ENCODE peak calls at places on chromosomes 1 and 21, in six cellular contexts. One of them, this sample, is unnamed.

GRCh38 chr21:45839274-45839673 is 142.3 kb upstream of the COL6A1 start:
- DNase-seq in AG08396: no peak
- DNase-seq in fibroblast of pulmonary artery: no peak
- DNase-seq in occipital lobe: no peak
- DNase-seq in stimulated activated CD4-positive, alpha-beta T cell treated with anti-CD3 and anti-CD28 coated beads, Interleukin-2, amount 100 ng/mL, for 48 hours: no peak
- DNase-seq in A172: peak; percentile 42
- DNase-seq in this sample: peak; percentile 40

GRCh38 chr1:225762444-225762843 is 15.2 kb upstream of the SRP9 start:
- DNase-seq in fibroblast of pulmonary artery: peak; percentile 44
- DNase-seq in AG08396: no peak
- DNase-seq in occipital lobe: no peak
- DNase-seq in A172: no peak
- DNase-seq in stimulated activated CD4-positive, alpha-beta T cell treated with anti-CD3 and anti-CD28 coated beads, Interleukin-2, amount 100 ng/mL, for 48 hours: no peak
- DNase-seq in this sample: peak; percentile 92

GRCh38 chr1:11056504-11056903 is 3.3 kb downstream of the SRM start:
- DNase-seq in fibroblast of pulmonary artery: no peak
- DNase-seq in A172: no peak
- DNase-seq in occipital lobe: no peak
- DNase-seq in AG08396: no peak
- DNase-seq in stimulated activated CD4-positive, alpha-beta T cell treated with anti-CD3 and anti-CD28 coated beads, Interleukin-2, amount 100 ng/mL, for 48 hours: no peak
- DNase-seq in this sample: no peak

GRCh38 chr1:32609180-32609579 is 41.2 kb downstream of the ZBTB8OS start:
- DNase-seq in fibroblast of pulmonary artery: no peak
- DNase-seq in occipital lobe: no peak
- DNase-seq in A172: no peak
- DNase-seq in AG08396: no peak
- DNase-seq in stimulated activated CD4-positive, alpha-beta T cell treated with anti-CD3 and anti-CD28 coated beads, Interleukin-2, amount 100 ng/mL, for 48 hours: no peak
- DNase-seq in this sample: no peak

GRCh38 chr21:45178971-45179370 is 104.6 kb downstream of the ADARB1 start:
- DNase-seq in A172: no peak
- DNase-seq in occipital lobe: no peak
- DNase-seq in fibroblast of pulmonary artery: no peak
- DNase-seq in stimulated activated CD4-positive, alpha-beta T cell treated with anti-CD3 and anti-CD28 coated beads, Interleukin-2, amount 100 ng/mL, for 48 hours: no peak
- DNase-seq in AG08396: no peak
- DNase-seq in this sample: no peak

GRCh38 chr1:73886721-73887120 is 311.3 kb downstream of the LRRIQ3 start:
- DNase-seq in AG08396: no peak
- DNase-seq in fibroblast of pulmonary artery: no peak
- DNase-seq in A172: no peak
- DNase-seq in occipital lobe: no peak
- DNase-seq in stimulated activated CD4-positive, alpha-beta T cell treated with anti-CD3 and anti-CD28 coated beads, Interleukin-2, amount 100 ng/mL, for 48 hours: no peak
- DNase-seq in this sample: no peak

GRCh38 chr1:177082855-177083741 is 81.4 kb downstream of the ASTN1 start:
- DNase-seq in A172: no peak
- DNase-seq in fibroblast of pulmonary artery: no peak
- DNase-seq in occipital lobe: no peak
- DNase-seq in AG08396: no peak
- DNase-seq in stimulated activated CD4-positive, alpha-beta T cell treated with anti-CD3 and anti-CD28 coated beads, Interleukin-2, amount 100 ng/mL, for 48 hours: no peak
- DNase-seq in this sample: peak; percentile 25

GRCh38 chr1:33438364-33439145 is 7.7 kb upstream of the PHC2 start:
- DNase-seq in occipital lobe: no peak
- DNase-seq in stimulated activated CD4-positive, alpha-beta T cell treated with anti-CD3 and anti-CD28 coated beads, Interleukin-2, amount 100 ng/mL, for 48 hours: no peak
- DNase-seq in fibroblast of pulmonary artery: no peak
- DNase-seq in AG08396: no peak
- DNase-seq in A172: no peak
- DNase-seq in this sample: no peak

GRCh38 chr1:29450591-29450990 is 214.3 kb downstream of the PTPRU start:
- DNase-seq in AG08396: no peak
- DNase-seq in A172: peak; percentile 3
- DNase-seq in fibroblast of pulmonary artery: no peak
- DNase-seq in stimulated activated CD4-positive, alpha-beta T cell treated with anti-CD3 and anti-CD28 coated beads, Interleukin-2, amount 100 ng/mL, for 48 hours: no peak
- DNase-seq in occipital lobe: no peak
- DNase-seq in this sample: no peak

GRCh38 chr1:225694151-225694603 is 41.3 kb upstream of the ENAH start:
- DNase-seq in AG08396: no peak
- DNase-seq in stimulated activated CD4-positive, alpha-beta T cell treated with anti-CD3 and anti-CD28 coated beads, Interleukin-2, amount 100 ng/mL, for 48 hours: no peak
- DNase-seq in fibroblast of pulmonary artery: peak; percentile 94
- DNase-seq in A172: no peak
- DNase-seq in occipital lobe: no peak
- DNase-seq in this sample: peak; percentile 84

GRCh38 chr1:234931404-234931973 is 197.1 kb downstream of the TOMM20 start:
- DNase-seq in fibroblast of pulmonary artery: no peak
- DNase-seq in A172: no peak
- DNase-seq in AG08396: no peak
- DNase-seq in stimulated activated CD4-positive, alpha-beta T cell treated with anti-CD3 and anti-CD28 coated beads, Interleukin-2, amount 100 ng/mL, for 48 hours: no peak
- DNase-seq in occipital lobe: no peak
- DNase-seq in this sample: no peak

GRCh38 chr1:214019499-214019898 is 31.7 kb downstream of the PROX1 start:
- DNase-seq in A172: no peak
- DNase-seq in AG08396: no peak
- DNase-seq in fibroblast of pulmonary artery: no peak
- DNase-seq in occipital lobe: no peak
- DNase-seq in stimulated activated CD4-positive, alpha-beta T cell treated with anti-CD3 and anti-CD28 coated beads, Interleukin-2, amount 100 ng/mL, for 48 hours: no peak
- DNase-seq in this sample: no peak

GRCh38 chr1:236421850-236422516 is 27.9 kb downstream of the EDARADD start:
- DNase-seq in AG08396: no peak
- DNase-seq in A172: no peak
- DNase-seq in stimulated activated CD4-positive, alpha-beta T cell treated with anti-CD3 and anti-CD28 coated beads, Interleukin-2, amount 100 ng/mL, for 48 hours: no peak
- DNase-seq in fibroblast of pulmonary artery: no peak
- DNase-seq in occipital lobe: no peak
- DNase-seq in this sample: no peak

This sample was measured in astrocyte.